ENCODE peak calls at places on chromosomes 3 and 15, in five cellular contexts. One of them, this sample, is unnamed.

GRCh38 chr3:134336587-134336986 is 37.7 kb downstream of the AMOTL2 start:
- DNase-seq in CD8-positive, alpha-beta memory T cell: no peak
- DNase-seq in tibial nerve: no peak
- DNase-seq in body of pancreas: no peak
- DNase-seq in lower lobe of right lung: no peak
- DNase-seq in this sample: no peak

GRCh38 chr3:131630117-131630516 is 127.3 kb upstream of the MRPL3 start:
- DNase-seq in CD8-positive, alpha-beta memory T cell: no peak
- DNase-seq in tibial nerve: no peak
- DNase-seq in body of pancreas: no peak
- DNase-seq in lower lobe of right lung: no peak
- DNase-seq in this sample: no peak

GRCh38 chr3:187669675-187670504 is at the start of gene SST:
- DNase-seq in CD8-positive, alpha-beta memory T cell: no peak
- DNase-seq in tibial nerve: no peak
- DNase-seq in body of pancreas: peak; percentile 57
- DNase-seq in lower lobe of right lung: peak; percentile 47
- DNase-seq in this sample: no peak

GRCh38 chr15:66785637-66786036 is 83.6 kb downstream of the SMAD6 start:
- DNase-seq in CD8-positive, alpha-beta memory T cell: no peak
- DNase-seq in tibial nerve: no peak
- DNase-seq in body of pancreas: no peak
- DNase-seq in lower lobe of right lung: no peak
- DNase-seq in this sample: no peak

GRCh38 chr3:123341871-123342630 is 106.8 kb downstream of the ADCY5 start:
- DNase-seq in CD8-positive, alpha-beta memory T cell: no peak
- DNase-seq in tibial nerve: no peak
- DNase-seq in body of pancreas: no peak
- DNase-seq in lower lobe of right lung: no peak
- DNase-seq in this sample: no peak

GRCh38 chr15:66940368-66940767 is 125.0 kb upstream of the SMAD3 start:
- DNase-seq in CD8-positive, alpha-beta memory T cell: no peak
- DNase-seq in tibial nerve: no peak
- DNase-seq in body of pancreas: no peak
- DNase-seq in lower lobe of right lung: no peak
- DNase-seq in this sample: no peak

GRCh38 chr15:36737430-36737891 is 158.0 kb downstream of the CDIN1 start:
- DNase-seq in CD8-positive, alpha-beta memory T cell: no peak
- DNase-seq in tibial nerve: no peak
- DNase-seq in body of pancreas: no peak
- DNase-seq in lower lobe of right lung: no peak
- DNase-seq in this sample: no peak

GRCh38 chr15:64046347-64047153 is at the start of gene DAPK2:
- DNase-seq in CD8-positive, alpha-beta memory T cell: peak; percentile 77
- DNase-seq in tibial nerve: peak; percentile 35
- DNase-seq in body of pancreas: peak; percentile 84
- DNase-seq in lower lobe of right lung: peak; percentile 85
- DNase-seq in this sample: peak; percentile 71

GRCh38 chr3:17632401-17633100 is 109.9 kb downstream of the TBC1D5 start:
- DNase-seq in CD8-positive, alpha-beta memory T cell: no peak
- DNase-seq in tibial nerve: no peak
- DNase-seq in body of pancreas: no peak
- DNase-seq in lower lobe of right lung: no peak
- DNase-seq in this sample: no peak

GRCh38 chr15:69896606-69897005 is 201.1 kb downstream of the TLE3 start:
- DNase-seq in CD8-positive, alpha-beta memory T cell: no peak
- DNase-seq in tibial nerve: no peak
- DNase-seq in body of pancreas: no peak
- DNase-seq in lower lobe of right lung: no peak
- DNase-seq in this sample: no peak

GRCh38 chr3:80993241-80993945 is 768.1 kb downstream of the GBE1 start:
- DNase-seq in CD8-positive, alpha-beta memory T cell: no peak
- DNase-seq in tibial nerve: no peak
- DNase-seq in body of pancreas: no peak
- DNase-seq in lower lobe of right lung: no peak
- DNase-seq in this sample: no peak

GRCh38 chr3:3799173-3800075 is at the start of gene LRRN1:
- DNase-seq in CD8-positive, alpha-beta memory T cell: peak; percentile 62
- DNase-seq in tibial nerve: no peak
- DNase-seq in body of pancreas: peak; percentile 82
- DNase-seq in lower lobe of right lung: peak; percentile 72
- DNase-seq in this sample: peak; percentile 42

GRCh38 chr3:67551366-67552016 is 102.9 kb downstream of the SUCLG2 start:
- DNase-seq in CD8-positive, alpha-beta memory T cell: no peak
- DNase-seq in tibial nerve: no peak
- DNase-seq in body of pancreas: no peak
- DNase-seq in lower lobe of right lung: no peak
- DNase-seq in this sample: no peak

GRCh38 chr3:177050466-177051237 is 146.6 kb downstream of the TBL1XR1 start:
- DNase-seq in CD8-positive, alpha-beta memory T cell: no peak
- DNase-seq in tibial nerve: peak; percentile 10
- DNase-seq in body of pancreas: no peak
- DNase-seq in lower lobe of right lung: no peak
- DNase-seq in this sample: peak; percentile 67

GRCh38 chr3:10594915-10595314 is 89.5 kb upstream of the ATP2B2 start:
- DNase-seq in CD8-positive, alpha-beta memory T cell: no peak
- DNase-seq in tibial nerve: peak; percentile 19
- DNase-seq in body of pancreas: peak; percentile 34
- DNase-seq in lower lobe of right lung: no peak
- DNase-seq in this sample: peak; percentile 43

GRCh38 chr15:39230205-39230916 is 350.5 kb upstream of the THBS1 start:
- DNase-seq in CD8-positive, alpha-beta memory T cell: no peak
- DNase-seq in tibial nerve: no peak
- DNase-seq in body of pancreas: peak; percentile 11
- DNase-seq in lower lobe of right lung: no peak
- DNase-seq in this sample: no peak

GRCh38 chr15:32767236-32767635 is 49.4 kb downstream of the GREM1 start:
- DNase-seq in CD8-positive, alpha-beta memory T cell: no peak
- DNase-seq in tibial nerve: no peak
- DNase-seq in body of pancreas: peak; percentile 6
- DNase-seq in lower lobe of right lung: no peak
- DNase-seq in this sample: no peak

GRCh38 chr3:52873433-52874159 is 23.8 kb downstream of the STIMATE start:
- DNase-seq in CD8-positive, alpha-beta memory T cell: no peak
- DNase-seq in tibial nerve: no peak
- DNase-seq in body of pancreas: no peak
- DNase-seq in lower lobe of right lung: no peak
- DNase-seq in this sample: no peak

GRCh38 chr3:27289769-27290413 is 79.3 kb downstream of the NEK10 start:
- DNase-seq in CD8-positive, alpha-beta memory T cell: no peak
- DNase-seq in tibial nerve: no peak
- DNase-seq in body of pancreas: no peak
- DNase-seq in lower lobe of right lung: no peak
- DNase-seq in this sample: no peak

GRCh38 chr15:99000001-99000590 is 7.5 kb downstream of the PGPEP1L start:
- DNase-seq in CD8-positive, alpha-beta memory T cell: no peak
- DNase-seq in tibial nerve: no peak
- DNase-seq in body of pancreas: no peak
- DNase-seq in lower lobe of right lung: no peak
- DNase-seq in this sample: no peak

GRCh38 chr3:154095832-154096421 is 25.3 kb upstream of the ARHGEF26 start:
- DNase-seq in CD8-positive, alpha-beta memory T cell: no peak
- DNase-seq in tibial nerve: no peak
- DNase-seq in body of pancreas: no peak
- DNase-seq in lower lobe of right lung: no peak
- DNase-seq in this sample: no peak

GRCh38 chr15:34610388-34610787 is 26.9 kb upstream of the GOLGA8B start:
- DNase-seq in CD8-positive, alpha-beta memory T cell: no peak
- DNase-seq in tibial nerve: no peak
- DNase-seq in body of pancreas: no peak
- DNase-seq in lower lobe of right lung: no peak
- DNase-seq in this sample: peak; percentile 14

GRCh38 chr3:114379266-114379665 is 85.4 kb downstream of the TIGIT start:
- DNase-seq in CD8-positive, alpha-beta memory T cell: no peak
- DNase-seq in tibial nerve: no peak
- DNase-seq in body of pancreas: no peak
- DNase-seq in lower lobe of right lung: no peak
- DNase-seq in this sample: no peak

GRCh38 chr15:83654379-83655236 is 685 bp downstream of the ADAMTSL3 start:
- DNase-seq in CD8-positive, alpha-beta memory T cell: no peak
- DNase-seq in tibial nerve: no peak
- DNase-seq in body of pancreas: peak; percentile 65
- DNase-seq in lower lobe of right lung: no peak
- DNase-seq in this sample: no peak
- H3K4me3 ChIP-seq in CD8-positive, alpha-beta memory T cell: no peak overlapping the region
- H3K4me3 ChIP-seq in tibial nerve: peak overlapping the region; percentile 53
- H3K4me3 ChIP-seq in body of pancreas: peak overlapping the region; percentile 26
- H3K4me3 ChIP-seq in lower lobe of right lung: peak overlapping the region; percentile 59
- H3K4me3 ChIP-seq in this sample: no peak overlapping the region

DNA sequence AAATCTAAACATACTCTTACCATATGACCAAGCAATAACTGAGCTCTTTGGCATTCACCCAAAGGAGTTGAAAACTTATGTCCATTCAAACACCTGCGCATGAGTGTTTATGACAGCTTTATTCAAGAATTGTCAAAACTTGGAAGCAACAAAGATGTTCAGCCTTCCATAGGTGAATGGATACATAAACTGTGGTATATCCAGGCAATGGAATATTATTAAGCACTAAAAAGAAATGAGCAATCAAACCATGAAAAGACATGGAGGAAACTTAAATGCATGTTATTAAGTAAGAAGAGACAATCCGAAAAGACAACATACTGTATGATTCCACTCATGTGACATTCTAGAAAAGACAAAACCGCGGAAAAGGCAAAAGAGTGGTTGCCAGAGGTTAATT is 312.0 kb upstream of the TMC3 start:
- DNase-seq in CD8-positive, alpha-beta memory T cell: no peak
- DNase-seq in tibial nerve: no peak
- DNase-seq in body of pancreas: no peak
- DNase-seq in lower lobe of right lung: no peak
- DNase-seq in this sample: no peak
- H3K4me3 ChIP-seq in CD8-positive, alpha-beta memory T cell: no peak overlapping the region
- H3K4me3 ChIP-seq in tibial nerve: no peak overlapping the region
- H3K4me3 ChIP-seq in body of pancreas: no peak overlapping the region
- H3K4me3 ChIP-seq in lower lobe of right lung: no peak overlapping the region
- H3K4me3 ChIP-seq in this sample: no peak overlapping the region

DNA sequence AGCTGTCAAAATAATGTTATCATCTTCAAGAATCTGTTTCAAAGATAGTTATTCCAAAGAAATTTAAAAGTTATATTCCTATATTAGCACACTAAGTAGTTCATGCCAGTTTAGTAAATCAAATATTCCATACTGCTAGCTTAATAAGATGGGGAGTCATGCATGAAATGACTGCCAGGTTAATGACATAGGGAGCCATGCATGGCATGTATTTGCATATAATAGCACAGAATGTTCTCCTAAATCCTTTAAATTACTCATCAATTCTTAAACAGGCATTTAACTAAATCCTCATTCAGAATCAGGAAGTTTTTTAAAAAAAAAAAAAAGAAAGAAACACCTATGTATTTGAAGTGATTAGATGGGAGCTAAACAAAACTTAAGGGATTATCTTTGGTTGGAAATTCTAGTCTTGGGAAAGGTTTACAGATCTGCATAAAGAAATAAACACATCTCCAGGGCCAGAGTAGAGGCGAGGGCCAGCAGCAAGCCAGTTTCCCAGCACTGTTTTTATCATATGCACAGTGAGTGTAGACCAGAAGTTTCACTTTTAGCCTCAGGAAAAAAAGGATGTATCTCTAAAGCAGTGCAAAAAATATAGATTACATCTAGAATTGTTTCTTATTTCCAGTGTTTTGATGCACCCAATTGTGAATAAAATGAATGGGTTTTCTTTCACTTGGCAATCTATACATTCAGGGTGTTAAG is 366.4 kb upstream of the AGTR1 start:
- DNase-seq in CD8-positive, alpha-beta memory T cell: no peak
- DNase-seq in tibial nerve: no peak
- DNase-seq in body of pancreas: no peak
- DNase-seq in lower lobe of right lung: no peak
- DNase-seq in this sample: no peak
- H3K4me3 ChIP-seq in CD8-positive, alpha-beta memory T cell: no peak overlapping the region
- H3K4me3 ChIP-seq in tibial nerve: no peak overlapping the region
- H3K4me3 ChIP-seq in body of pancreas: no peak overlapping the region
- H3K4me3 ChIP-seq in lower lobe of right lung: no peak overlapping the region
- H3K4me3 ChIP-seq in this sample: no peak overlapping the region

DNA sequence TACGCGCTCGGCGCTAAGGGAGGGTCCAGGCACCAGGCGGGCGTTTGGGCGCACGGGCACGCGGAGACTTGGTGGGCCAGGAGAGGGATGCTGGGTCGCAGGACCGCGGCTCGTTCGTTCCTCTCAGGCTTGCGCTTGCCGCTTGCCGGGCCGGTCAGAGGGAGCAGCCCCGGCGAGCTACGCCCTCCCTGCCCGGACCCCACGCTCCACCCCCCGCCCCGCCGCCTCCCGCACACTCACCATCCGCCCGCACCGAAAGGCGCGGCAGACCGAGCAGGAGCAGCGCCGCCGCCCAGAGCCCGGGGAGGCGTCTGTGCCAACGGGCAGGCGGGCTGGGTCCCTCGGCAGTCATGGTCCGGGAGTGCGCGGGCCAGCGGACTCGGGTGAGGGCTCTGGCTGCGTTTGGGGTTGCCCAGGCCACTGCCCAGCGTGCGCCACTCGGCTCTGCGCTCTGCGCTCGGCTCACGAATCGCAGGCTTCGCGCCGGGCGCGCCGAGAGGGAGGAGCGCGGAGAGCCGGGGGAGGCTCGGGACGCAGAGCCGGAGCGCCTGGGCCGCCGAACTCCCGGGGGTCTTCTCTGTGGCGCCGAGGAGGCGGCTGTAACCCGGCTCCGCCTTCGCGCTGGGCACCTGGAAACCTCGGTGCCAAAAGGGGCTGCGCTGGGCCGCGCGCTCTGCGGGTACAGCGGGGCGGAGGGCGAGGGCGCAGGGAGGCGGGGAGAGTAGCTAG is at the start of gene SUSD5:
- DNase-seq in CD8-positive, alpha-beta memory T cell: no peak
- DNase-seq in tibial nerve: no peak
- DNase-seq in body of pancreas: no peak
- DNase-seq in lower lobe of right lung: no peak
- DNase-seq in this sample: no peak
- H3K4me3 ChIP-seq in CD8-positive, alpha-beta memory T cell: no peak within 1 kb of the TSS
- H3K4me3 ChIP-seq in tibial nerve: peak within 1 kb of the TSS; percentile 52
- H3K4me3 ChIP-seq in body of pancreas: no peak within 1 kb of the TSS
- H3K4me3 ChIP-seq in lower lobe of right lung: peak within 1 kb of the TSS; percentile 45
- H3K4me3 ChIP-seq in this sample: no peak within 1 kb of the TSS

DNA sequence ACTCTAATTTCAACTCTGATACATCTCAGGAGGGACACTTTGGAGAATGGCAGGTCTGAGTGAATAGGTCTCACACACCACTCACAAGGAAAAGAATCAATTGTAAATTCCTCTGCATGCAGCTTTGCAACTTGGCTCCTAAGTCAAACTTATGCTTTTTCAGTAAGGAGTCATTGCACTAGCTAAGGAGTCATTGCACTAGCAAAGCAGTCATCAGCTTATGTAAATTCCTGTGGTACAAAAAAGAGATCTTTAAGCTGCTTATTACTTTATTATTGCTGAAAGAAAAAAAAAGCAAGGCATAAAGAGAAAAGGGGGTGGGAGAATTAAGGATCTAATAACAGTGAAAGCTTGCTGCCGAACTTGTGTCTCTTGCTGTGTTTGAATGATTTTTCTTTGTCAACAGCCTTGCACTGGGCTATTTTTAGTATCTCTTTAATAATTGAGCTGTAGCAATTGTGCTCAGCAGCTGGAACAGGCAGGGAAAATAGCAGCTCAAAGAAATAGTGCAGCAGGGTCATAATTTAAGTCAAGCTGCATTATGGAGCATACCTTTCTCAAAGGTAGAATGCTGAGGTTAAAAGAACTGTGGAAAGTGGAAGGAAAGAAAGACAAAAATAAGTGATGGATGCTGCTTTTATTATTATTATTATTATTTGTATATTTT is 154.3 kb upstream of the ARPP21 start:
- DNase-seq in CD8-positive, alpha-beta memory T cell: no peak
- DNase-seq in tibial nerve: no peak
- DNase-seq in body of pancreas: no peak
- DNase-seq in lower lobe of right lung: no peak
- DNase-seq in this sample: no peak
- H3K4me3 ChIP-seq in CD8-positive, alpha-beta memory T cell: no peak overlapping the region
- H3K4me3 ChIP-seq in tibial nerve: no peak overlapping the region
- H3K4me3 ChIP-seq in body of pancreas: no peak overlapping the region
- H3K4me3 ChIP-seq in lower lobe of right lung: no peak overlapping the region
- H3K4me3 ChIP-seq in this sample: no peak overlapping the region